ENCODE peak calls at places on chromosomes 12 and 14, in five cellular contexts. L is Karpas-422, D is OCI-LY7, R is IMR-90, K is GM12878. Q is an unnamed sample.

GRCh38 chr14:62689741-62690140 is 355.5 kb downstream of the KCNH5 start:
- DNase-seq in K (no peak), D (no peak), R (no peak), L (no peak), Q (no peak)

GRCh38 chr14:105863296-105864108 is 337.1 kb downstream of the TMEM121 start:
- DNase-seq in R (no peak), L (peak), D (peak), K (no peak), Q (no peak)

GRCh38 chr14:94164685-94165431 is 9.3 kb upstream of the PPP4R4 start:
- DNase-seq in D (no peak), K (no peak), L (no peak), R (no peak), Q (no peak)

GRCh38 chr14:72568296-72568992 is 325.5 kb downstream of the DPF3 start:
- DNase-seq in R (no peak), D (no peak), K (no peak), L (no peak), Q (no peak)

GRCh38 chr14:59015482-59015881 is 173.0 kb upstream of the DAAM1 start:
- DNase-seq in D (no peak), R (no peak), L (no peak), K (no peak), Q (no peak)

GRCh38 chr14:73829526-73830431 is 21.9 kb upstream of the PTGR2 start:
- DNase-seq in L (peak), D (no peak), R (peak), K (peak), Q (no peak)

GRCh38 chr12:9883175-9883574 is 1.9 kb downstream of the KLRF2 start:
- DNase-seq in K (no peak), L (no peak), D (no peak), R (no peak), Q (no peak)

GRCh38 chr14:104140463-104141331 is 2.3 kb downstream of the KIF26A start:
- DNase-seq in D (no peak), R (no peak), L (no peak), K (no peak), Q (no peak)

GRCh38 chr12:58026421-58026820 is 85.1 kb downstream of the ATP23 start:
- DNase-seq in R (no peak), D (no peak), L (no peak), K (no peak), Q (no peak)

GRCh38 chr14:76525106-76525825 is 149.3 kb downstream of the ESRRB start:
- DNase-seq in R (no peak), D (no peak), L (no peak), K (no peak), Q (no peak)

GRCh38 chr12:57211791-57212700 is 4.5 kb upstream of the NXPH4 start:
- DNase-seq in R (no peak), D (no peak), K (no peak), L (no peak), Q (no peak)

GRCh38 chr14:75221797-75222196 is 45.4 kb upstream of the TMED10 start:
- DNase-seq in L (no peak), D (peak), K (no peak), R (no peak), Q (no peak)

GRCh38 chr14:75223664-75224154 is 47.3 kb upstream of the TMED10 start:
- DNase-seq in L (peak), K (peak), R (peak), D (peak), Q (no peak)

GRCh38 chr14:75224561-75224960 is 48.1 kb upstream of the TMED10 start:
- DNase-seq in R (peak), D (no peak), L (no peak), K (no peak), Q (no peak)

GRCh38 chr14:75220097-75220496 is 43.7 kb upstream of the TMED10 start:
- DNase-seq in R (no peak), D (no peak), L (no peak), K (no peak), Q (no peak)

DNA sequence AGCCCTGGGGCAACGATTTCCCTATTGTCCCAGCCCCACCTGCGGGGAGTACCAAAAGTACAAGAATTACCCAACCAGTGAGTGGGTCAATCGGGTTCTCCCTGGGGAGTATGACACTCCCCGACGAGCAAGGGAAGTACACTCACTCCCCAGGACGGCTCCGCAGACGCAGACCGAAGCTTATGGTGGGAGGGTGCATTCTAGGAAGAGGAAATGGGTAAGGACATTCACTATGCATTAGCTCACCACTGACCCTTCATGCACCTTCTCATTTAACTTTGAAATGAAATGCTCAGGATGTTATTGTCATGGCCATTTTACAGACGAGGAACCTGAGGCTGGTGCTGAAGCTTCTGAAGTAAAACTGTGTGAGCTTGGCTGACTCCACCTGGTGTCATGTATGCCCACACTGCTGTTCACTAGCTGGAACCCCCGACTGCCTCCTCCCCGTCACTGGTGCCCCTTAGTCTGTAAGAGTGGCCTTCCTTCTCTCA is 45.8 kb upstream of the TMED10 start:
- DNase-seq in L (peak), D (peak), K (peak), R (peak), Q (no peak)
- H3K4me2 ChIP-seq in L (peak), D (peak), K (peak), R (peak), Q (peak)

DNA sequence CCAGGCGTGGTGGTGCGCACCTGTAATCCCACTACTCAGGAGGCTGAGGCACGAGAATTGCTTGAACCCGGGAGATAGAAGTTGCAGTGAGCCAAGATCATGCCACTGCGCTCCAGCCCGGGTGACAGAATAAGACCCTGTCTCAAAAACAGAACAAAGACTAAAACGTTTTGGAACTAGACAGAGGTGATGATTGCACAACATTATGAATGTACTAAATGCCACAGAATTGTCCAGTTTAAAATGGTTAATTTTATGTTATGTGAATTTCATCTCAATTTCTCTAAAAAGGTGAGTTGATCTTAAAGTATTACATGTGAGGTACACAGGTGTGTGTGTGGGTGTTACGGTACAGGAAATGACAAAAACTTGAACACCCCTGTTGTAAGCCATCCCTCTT is 16.5 kb downstream of the P2RX4 start:
- DNase-seq in R (no peak), L (no peak), D (no peak), K (no peak), Q (no peak)
- H3K27ac ChIP-seq in R (no peak), L (no peak), D (no peak), K (peak), Q (no peak)

DNA sequence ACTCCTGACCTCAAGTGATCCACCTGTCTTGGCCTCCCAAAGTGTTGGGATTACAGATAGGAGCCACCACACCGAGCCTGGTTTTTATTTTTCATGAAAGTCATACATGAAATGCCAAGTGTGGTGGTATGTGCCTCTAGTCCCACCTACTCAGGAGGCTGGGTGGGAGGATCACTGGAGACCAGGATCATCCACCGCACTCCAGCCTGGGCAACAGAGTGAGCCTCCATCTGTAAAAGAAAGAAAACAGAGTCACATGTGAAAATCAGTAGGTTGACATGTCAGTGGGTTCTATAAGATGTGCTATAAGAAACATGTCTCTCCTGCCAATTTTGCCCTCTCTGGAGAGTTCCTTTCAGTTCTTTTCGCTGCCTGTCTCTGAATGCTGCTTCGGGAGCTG is 28.2 kb downstream of the ANKRD9 start:
- DNase-seq in D (no peak), K (no peak), L (no peak), R (no peak), Q (no peak)
- H3K4me2 ChIP-seq in D (no peak), K (no peak), L (no peak), R (no peak), Q (no peak)

GRCh38 chr12:40262657-40263056 is 37.9 kb downstream of the LRRK2 start:
- DNase-seq in R (no peak), L (no peak), D (peak), K (peak), Q (no peak)
- H3K27ac ChIP-seq in R (peak), L (no peak), D (peak), K (no peak), Q (no peak)

DNA sequence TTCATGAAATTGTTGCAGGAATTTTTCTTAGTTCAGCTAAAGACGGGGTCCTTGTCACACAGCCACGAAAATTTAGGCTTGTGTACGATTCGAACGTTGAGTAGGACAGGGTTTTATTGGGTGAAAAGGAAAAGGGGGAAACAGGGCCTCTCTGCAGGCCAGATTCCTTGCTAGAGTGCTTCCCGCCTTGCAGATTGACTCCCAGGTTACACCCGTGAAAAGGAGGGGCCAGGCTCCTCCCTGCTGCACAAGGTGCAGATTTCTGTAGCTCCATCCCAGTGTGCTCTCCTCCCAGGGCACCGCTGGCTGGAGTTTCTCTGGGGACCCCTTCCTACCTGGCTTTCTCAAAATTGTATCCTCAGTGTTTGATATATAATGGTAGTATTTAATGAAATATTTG is 221.5 kb downstream of the ERC1 start:
- DNase-seq in D (no peak), R (no peak), L (no peak), K (no peak), Q (no peak)
- H3K4me2 ChIP-seq in D (no peak), R (no peak), L (no peak), K (no peak), Q (no peak)

GRCh38 chr12:110114596-110114995 is 9.6 kb upstream of the IFT81 start:
- DNase-seq in L (no peak), D (no peak), R (no peak), K (no peak), Q (no peak)
- H3K27ac ChIP-seq in L (no peak), D (no peak), R (no peak), K (no peak), Q (no peak)

GRCh38 chr12:113712481-113712880 is 240.8 kb upstream of the LHX5 start:
- DNase-seq in D (no peak), L (no peak), R (no peak), K (no peak), Q (no peak)
- H3K4me2 ChIP-seq in D (no peak), L (no peak), R (no peak), K (no peak), Q (no peak)

DNA sequence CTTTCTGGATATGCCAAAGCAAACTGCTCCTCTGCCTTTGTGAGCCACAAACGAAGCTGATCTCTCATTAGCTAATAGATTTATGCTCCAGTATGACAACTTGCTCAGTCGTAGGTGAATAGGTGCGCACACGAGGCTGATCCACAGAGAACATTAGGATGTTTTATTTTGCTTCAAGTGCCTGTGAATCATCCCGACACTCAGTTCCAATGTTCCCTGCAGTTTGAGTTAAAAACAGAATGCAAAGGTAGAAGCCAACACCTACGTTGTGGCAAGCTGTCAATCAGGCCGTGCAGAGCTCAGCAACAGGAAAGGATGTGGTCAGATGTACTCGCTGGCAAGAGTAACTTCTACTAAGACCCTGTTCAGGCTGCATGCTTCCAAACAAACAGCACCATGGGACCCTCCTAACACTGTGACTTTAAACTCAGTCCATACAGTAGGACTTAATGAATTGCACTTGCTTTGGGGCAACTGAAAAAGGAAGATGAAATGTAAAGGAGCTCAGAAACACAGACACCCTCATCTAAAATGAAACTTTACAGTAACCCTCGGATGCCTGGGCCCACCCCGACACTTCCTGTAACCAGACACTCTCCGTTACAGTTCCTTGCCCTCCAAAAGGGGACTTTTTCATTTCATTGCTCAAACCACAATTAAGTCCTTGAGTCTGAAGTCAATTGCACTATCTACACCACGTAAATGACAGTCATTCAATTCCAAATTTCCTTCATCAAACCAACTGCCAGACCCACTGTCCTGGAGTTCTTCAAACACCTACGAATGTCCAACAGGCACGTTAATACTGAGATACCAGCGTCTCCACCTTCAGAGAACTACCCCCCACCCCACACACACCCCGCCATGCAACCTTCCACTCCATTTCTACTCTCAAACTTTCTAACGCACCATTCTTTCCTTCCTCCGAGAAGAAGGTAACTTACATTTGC is 1.6 kb downstream of the CCDC88C start:
- DNase-seq in R (no peak), L (peak), K (peak), D (peak), Q (no peak)
- H3K27ac ChIP-seq in R (no peak), L (peak), K (peak), D (peak), Q (peak)

Q was measured in keratinocyte.